ENCODE peak calls at places on chromosomes 4 and X, in five cellular contexts. One of them, this sample, is unnamed.

GRCh38 chrX:53356186-53356585 is 66.3 kb downstream of the SMC1A start:
- DNase-seq in A549: no peak
- DNase-seq in K562: peak
- DNase-seq in GM23338: peak
- DNase-seq in GM12878: no peak
- DNase-seq in this sample: no peak

GRCh38 chr4:139528377-139529005 is 27.5 kb downstream of the SETD7 start:
- DNase-seq in A549: no peak
- DNase-seq in K562: no peak
- DNase-seq in GM23338: no peak
- DNase-seq in GM12878: peak
- DNase-seq in this sample: no peak

GRCh38 chr4:56684320-56684719 is 3.2 kb upstream of the HOPX start:
- DNase-seq in A549: no peak
- DNase-seq in K562: no peak
- DNase-seq in GM23338: no peak
- DNase-seq in GM12878: no peak
- DNase-seq in this sample: no peak

GRCh38 chr4:69054578-69055200 is 41.6 kb upstream of the UGT2B7 start:
- DNase-seq in A549: no peak
- DNase-seq in K562: no peak
- DNase-seq in GM23338: no peak
- DNase-seq in GM12878: no peak
- DNase-seq in this sample: peak

GRCh38 chrX:147602297-147602696 is 309.4 kb upstream of the FMR1 start:
- DNase-seq in A549: no peak
- DNase-seq in K562: no peak
- DNase-seq in GM23338: peak
- DNase-seq in GM12878: no peak
- DNase-seq in this sample: no peak

GRCh38 chrX:153864101-153864500 is 21.9 kb downstream of the L1CAM start:
- DNase-seq in A549: no peak
- DNase-seq in K562: no peak
- DNase-seq in GM23338: no peak
- DNase-seq in GM12878: no peak
- DNase-seq in this sample: no peak

GRCh38 chr4:39638358-39639239 is at the start of gene SMIM14:
- DNase-seq in A549: peak
- DNase-seq in K562: peak
- DNase-seq in GM23338: peak
- DNase-seq in GM12878: no peak
- DNase-seq in this sample: peak

GRCh38 chr4:170399894-170400293 is 310.1 kb upstream of the AADAT start:
- DNase-seq in A549: no peak
- DNase-seq in K562: no peak
- DNase-seq in GM23338: no peak
- DNase-seq in GM12878: no peak
- DNase-seq in this sample: no peak

GRCh38 chr4:188282620-188283232 is 143.5 kb downstream of the TRIML1 start:
- DNase-seq in A549: no peak
- DNase-seq in K562: no peak
- DNase-seq in GM23338: peak
- DNase-seq in GM12878: no peak
- DNase-seq in this sample: no peak

GRCh38 chrX:151776936-151777335 is 42.4 kb downstream of the CNGA2 start:
- DNase-seq in A549: no peak
- DNase-seq in K562: no peak
- DNase-seq in GM23338: no peak
- DNase-seq in GM12878: no peak
- DNase-seq in this sample: no peak

GRCh38 chr4:44760142-44760898 is 34.0 kb upstream of the GNPDA2 start:
- DNase-seq in A549: peak
- DNase-seq in K562: peak
- DNase-seq in GM23338: peak
- DNase-seq in GM12878: no peak
- DNase-seq in this sample: peak

GRCh38 chrX:12308420-12308819 is 170.1 kb downstream of the FRMPD4 start:
- DNase-seq in A549: no peak
- DNase-seq in K562: no peak
- DNase-seq in GM23338: no peak
- DNase-seq in GM12878: no peak
- DNase-seq in this sample: no peak

GRCh38 chr4:13541176-13541604 is 3.1 kb downstream of the NKX3-2 start:
- DNase-seq in A549: no peak
- DNase-seq in K562: no peak
- DNase-seq in GM23338: no peak
- DNase-seq in GM12878: no peak
- DNase-seq in this sample: no peak

GRCh38 chrX:100643943-100644587 is at the start of gene SRPX2:
- DNase-seq in A549: peak
- DNase-seq in K562: no peak
- DNase-seq in GM23338: no peak
- DNase-seq in GM12878: no peak
- DNase-seq in this sample: no peak

GRCh38 chr4:71288875-71289274 is 49.9 kb upstream of the SLC4A4 start:
- DNase-seq in A549: no peak
- DNase-seq in K562: no peak
- DNase-seq in GM23338: no peak
- DNase-seq in GM12878: no peak
- DNase-seq in this sample: no peak

GRCh38 chr4:10006604-10007435 is 14.5 kb downstream of the SLC2A9 start:
- DNase-seq in A549: peak
- DNase-seq in K562: no peak
- DNase-seq in GM23338: no peak
- DNase-seq in GM12878: peak
- DNase-seq in this sample: peak

GRCh38 chrX:136607236-136607635 is 40.7 kb upstream of the CD40LG start:
- DNase-seq in A549: no peak
- DNase-seq in K562: no peak
- DNase-seq in GM23338: no peak
- DNase-seq in GM12878: no peak
- DNase-seq in this sample: no peak

GRCh38 chrX:10121787-10122186 is 35.0 kb upstream of the CLCN4 start:
- DNase-seq in A549: no peak
- DNase-seq in K562: no peak
- DNase-seq in GM23338: no peak
- DNase-seq in GM12878: no peak
- DNase-seq in this sample: no peak

GRCh38 chr4:89572224-89572858 is 264.6 kb downstream of the SNCA start:
- DNase-seq in A549: no peak
- DNase-seq in K562: no peak
- DNase-seq in GM23338: peak
- DNase-seq in GM12878: no peak
- DNase-seq in this sample: no peak

GRCh38 chrX:64204252-64204651 is 1.3 kb downstream of the AMER1 start:
- DNase-seq in A549: no peak
- DNase-seq in K562: no peak
- DNase-seq in GM23338: peak
- DNase-seq in GM12878: no peak
- DNase-seq in this sample: peak

GRCh38 chr4:123986268-123986798 is 589.7 kb downstream of the SPRY1 start:
- DNase-seq in A549: no peak
- DNase-seq in K562: no peak
- DNase-seq in GM23338: no peak
- DNase-seq in GM12878: no peak
- DNase-seq in this sample: no peak

GRCh38 chr4:36024901-36025610 is 219.3 kb downstream of the ARAP2 start:
- DNase-seq in A549: no peak
- DNase-seq in K562: no peak
- DNase-seq in GM23338: no peak
- DNase-seq in GM12878: no peak
- DNase-seq in this sample: no peak

GRCh38 chr4:121192500-121192899 is 28.4 kb upstream of the TNIP3 start:
- DNase-seq in A549: no peak
- DNase-seq in K562: no peak
- DNase-seq in GM23338: peak
- DNase-seq in GM12878: peak
- DNase-seq in this sample: peak

GRCh38 chr4:54754394-54754793 is 96.6 kb downstream of the KIT start:
- DNase-seq in A549: no peak
- DNase-seq in K562: no peak
- DNase-seq in GM23338: no peak
- DNase-seq in GM12878: no peak
- DNase-seq in this sample: no peak

GRCh38 chr4:20298986-20299385 is 47.3 kb downstream of the SLIT2 start:
- DNase-seq in A549: no peak
- DNase-seq in K562: no peak
- DNase-seq in GM23338: no peak
- DNase-seq in GM12878: no peak
- DNase-seq in this sample: no peak

GRCh38 chr4:113725963-113726362 is 35.6 kb downstream of the CAMK2D start:
- DNase-seq in A549: no peak
- DNase-seq in K562: no peak
- DNase-seq in GM23338: no peak
- DNase-seq in GM12878: no peak
- DNase-seq in this sample: no peak

GRCh38 chr4:92615049-92615448 is 311.3 kb downstream of the GRID2 start:
- DNase-seq in A549: no peak
- DNase-seq in K562: no peak
- DNase-seq in GM23338: peak
- DNase-seq in GM12878: no peak
- DNase-seq in this sample: no peak

GRCh38 chrX:140508958-140509357 is 4.1 kb upstream of the SOX3 start:
- DNase-seq in A549: no peak
- DNase-seq in K562: no peak
- DNase-seq in GM23338: no peak
- DNase-seq in GM12878: no peak
- DNase-seq in this sample: no peak

GRCh38 chr4:1628892-1629703 is 55.0 kb downstream of the FAM53A start:
- DNase-seq in A549: peak
- DNase-seq in K562: peak
- DNase-seq in GM23338: peak
- DNase-seq in GM12878: no peak
- DNase-seq in this sample: peak

GRCh38 chr4:70687821-70688794 is at the start of gene UTP3:
- DNase-seq in A549: peak
- DNase-seq in K562: peak
- DNase-seq in GM23338: peak
- DNase-seq in GM12878: peak
- DNase-seq in this sample: peak

GRCh38 chr4:5971077-5971447 is 47.2 kb downstream of the C4orf50 start:
- DNase-seq in A549: no peak
- DNase-seq in K562: peak
- DNase-seq in GM23338: peak
- DNase-seq in GM12878: no peak
- DNase-seq in this sample: no peak

DNA sequence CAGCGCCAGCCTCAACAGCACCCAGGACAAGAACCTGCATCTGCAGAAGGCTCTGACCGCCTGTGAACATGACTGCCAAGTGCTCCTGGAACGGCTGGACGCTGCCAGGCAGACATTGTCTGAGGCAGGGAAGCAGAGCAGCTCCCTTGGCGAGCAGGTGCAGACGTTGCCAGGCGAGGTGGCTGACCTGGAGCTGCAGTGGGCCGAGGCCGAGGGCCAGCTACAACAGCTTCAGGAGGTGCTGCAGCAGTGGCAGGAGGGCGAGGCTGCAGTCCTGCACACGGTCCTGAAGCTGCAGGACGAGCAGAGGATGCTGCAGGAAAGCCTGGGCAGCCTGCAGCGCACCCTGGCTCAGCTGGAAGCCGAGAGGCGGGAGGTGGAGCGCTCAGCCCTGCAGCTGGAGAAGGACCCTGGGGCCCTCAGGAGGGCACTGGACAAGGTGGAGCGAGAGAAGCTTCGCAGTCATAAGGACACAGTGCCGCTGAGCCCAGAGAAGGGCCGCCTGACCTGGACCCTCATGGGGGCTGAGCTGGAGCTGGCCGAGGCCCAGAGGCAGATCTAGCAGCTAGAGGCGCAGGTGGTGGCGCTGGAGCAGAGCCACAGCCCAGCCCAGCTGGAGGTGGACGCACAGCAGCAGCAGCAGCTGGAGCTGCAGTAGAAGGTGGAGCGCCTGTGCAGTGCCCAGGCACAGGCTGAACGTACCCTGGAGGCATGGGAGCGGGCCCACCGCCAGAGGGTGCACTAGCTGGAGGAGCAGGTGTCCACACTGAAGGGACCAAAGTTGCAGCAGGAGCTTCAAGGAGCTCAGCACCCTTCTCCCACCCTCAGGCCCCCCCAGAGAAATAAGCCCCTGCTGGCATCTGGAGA is 16.4 kb downstream of the SMIM10L2A start:
- DNase-seq in A549: no peak
- DNase-seq in K562: peak
- DNase-seq in GM23338: peak
- DNase-seq in GM12878: no peak
- DNase-seq in this sample: peak
- TF ChIP-seq JUNB in A549: no peak
- TF ChIP-seq JUNB in K562: no peak
- TF ChIP-seq JUNB in GM23338: no peak
- TF ChIP-seq JUNB in GM12878: no peak
- TF ChIP-seq JUNB in this sample: no peak

GRCh38 chrX:42499620-42500019 is 278.3 kb downstream of the PPP1R2C start:
- DNase-seq in A549: no peak
- DNase-seq in K562: no peak
- DNase-seq in GM23338: no peak
- DNase-seq in GM12878: no peak
- DNase-seq in this sample: no peak

DNA sequence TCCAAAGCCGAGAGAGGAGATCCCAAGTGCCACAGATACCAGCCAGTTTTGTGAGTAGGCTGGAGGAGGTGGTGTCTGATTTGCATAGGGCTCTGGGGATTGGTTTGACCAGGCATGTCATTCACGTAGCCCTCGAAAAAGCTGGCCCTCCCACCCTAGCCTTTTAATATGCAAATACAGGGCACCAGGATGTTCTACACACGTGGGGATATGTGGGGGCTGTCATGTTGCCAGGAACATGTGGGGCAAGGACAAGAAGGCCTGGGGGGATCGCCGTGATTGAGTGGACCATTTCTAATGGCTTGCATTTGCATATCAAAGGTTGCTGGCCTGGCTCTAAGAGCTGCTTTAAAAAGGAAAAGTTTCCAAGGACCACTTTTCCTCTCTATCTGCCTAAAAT is 272.9 kb downstream of the PPP1R2C start:
- DNase-seq in A549: no peak
- DNase-seq in K562: no peak
- DNase-seq in GM23338: peak
- DNase-seq in GM12878: no peak
- DNase-seq in this sample: no peak
- TF ChIP-seq JUNB in A549: no peak
- TF ChIP-seq JUNB in K562: no peak
- TF ChIP-seq JUNB in GM23338: no peak
- TF ChIP-seq JUNB in GM12878: no peak
- TF ChIP-seq JUNB in this sample: no peak

GRCh38 chr4:76741663-76742020 is 156.3 kb downstream of the SOWAHB start:
- DNase-seq in A549: no peak
- DNase-seq in K562: no peak
- DNase-seq in GM23338: no peak
- DNase-seq in GM12878: no peak
- DNase-seq in this sample: no peak
- TF ChIP-seq JUNB in A549: no peak
- TF ChIP-seq JUNB in K562: no peak
- TF ChIP-seq JUNB in GM23338: no peak
- TF ChIP-seq JUNB in GM12878: no peak
- TF ChIP-seq JUNB in this sample: no peak

DNA sequence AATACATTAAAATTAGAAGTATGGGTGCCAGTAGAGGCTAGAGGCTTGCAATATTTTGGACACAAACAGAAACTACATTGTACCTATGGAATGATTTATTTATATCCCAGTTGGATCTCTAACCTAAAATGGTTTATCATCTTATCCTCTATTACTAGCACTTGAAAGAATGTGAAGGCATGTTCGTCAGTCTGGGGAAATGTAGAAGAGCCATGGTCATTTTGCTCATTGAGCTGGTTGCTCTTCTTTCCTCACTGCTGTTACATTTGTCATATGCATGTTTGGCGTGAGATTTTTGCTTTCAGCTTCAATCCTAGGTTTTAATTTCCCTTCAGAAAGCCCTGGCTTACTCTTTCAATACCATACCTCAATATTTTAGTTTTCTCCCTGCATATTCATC is 82.4 kb upstream of the MYOZ2 start:
- DNase-seq in A549: no peak
- DNase-seq in K562: no peak
- DNase-seq in GM23338: no peak
- DNase-seq in GM12878: no peak
- DNase-seq in this sample: no peak
- TF ChIP-seq JUNB in A549: no peak
- TF ChIP-seq JUNB in K562: no peak
- TF ChIP-seq JUNB in GM23338: no peak
- TF ChIP-seq JUNB in GM12878: no peak
- TF ChIP-seq JUNB in this sample: no peak